ENCODE peak calls at places on chromosomes 16 and 17, in nine cellular contexts. H, T, J, Z, C, D, S, W and I are unnamed samples.

GRCh38 chr17:20218231-20218630 is 209.1 kb downstream of the SPECC1 start:
- DNase-seq in W (no peak), T (no peak), Z (no peak), J (no peak), C (no peak), H (no peak), S (no peak), D (no peak), I (no peak)

GRCh38 chr17:64103751-64104364 is 26.1 kb downstream of the ERN1 start:
- DNase-seq in J (no peak), W (no peak), S (no peak), Z (no peak), C (no peak), D (peak; percentile 58), T (no peak), H (no peak), I (no peak)

GRCh38 chr17:10197721-10198508 is 491 bp downstream of the GAS7 start:
- DNase-seq in C (no peak), J (no peak), S (peak; percentile 68), H (no peak), D (no peak), W (no peak), Z (no peak), T (peak; percentile 54), I (no peak)

GRCh38 chr17:14337596-14338079 is 36.8 kb downstream of the HS3ST3B1 start:
- DNase-seq in J (no peak), S (no peak), W (no peak), T (no peak), D (no peak), Z (no peak), C (no peak), H (no peak), I (no peak)

GRCh38 chr17:17198281-17198680 is 7.9 kb downstream of the PLD6 start:
- DNase-seq in H (no peak), S (no peak), Z (no peak), W (no peak), D (no peak), C (no peak), T (no peak), J (no peak), I (no peak)

GRCh38 chr16:35210681-35211433 is 1751.4 kb downstream of the TP53TG3F start:
- DNase-seq in D (no peak), H (no peak), J (no peak), T (no peak), Z (no peak), W (no peak), S (no peak), C (no peak), I (no peak)

GRCh38 chr16:11045846-11046245 is 101.5 kb downstream of the CLEC16A start:
- DNase-seq in Z (no peak), T (no peak), W (no peak), J (no peak), D (no peak), S (no peak), C (no peak), H (no peak), I (no peak)

GRCh38 chr17:74435775-74436359 is 4.0 kb downstream of the GPRC5C start:
- DNase-seq in S (no peak), C (no peak), J (no peak), T (no peak), W (no peak), H (no peak), Z (no peak), D (no peak), I (no peak)

GRCh38 chr16:56305956-56306565 is 114.8 kb downstream of the GNAO1 start:
- DNase-seq in S (no peak), T (peak; percentile 3), D (no peak), H (no peak), J (no peak), W (no peak), C (no peak), Z (no peak), I (no peak)

GRCh38 chr17:18015603-18016002 is 23.4 kb downstream of the ATPAF2 start:
- DNase-seq in T (no peak), H (no peak), Z (no peak), C (no peak), W (no peak), J (no peak), S (no peak), D (no peak), I (no peak)

GRCh38 chr17:76153202-76153601 is 12.2 kb upstream of the FOXJ1 start:
- DNase-seq in S (no peak), J (no peak), W (no peak), T (peak; percentile 30), Z (no peak), H (no peak), C (no peak), D (no peak), I (no peak)

GRCh38 chr16:10033561-10033960 is 148.7 kb downstream of the GRIN2A start:
- DNase-seq in S (no peak), T (no peak), J (no peak), H (peak; percentile 48), D (no peak), C (no peak), W (no peak), Z (no peak), I (no peak)

GRCh38 chr16:4465977-4466779 is 8.2 kb downstream of the NMRAL1 start:
- DNase-seq in S (no peak), C (no peak), Z (peak; percentile 30), J (peak; percentile 41), H (no peak), D (no peak), T (no peak), W (no peak), I (no peak)

GRCh38 chr17:40857535-40857934 is 9.5 kb downstream of the KRT12 start:
- DNase-seq in C (no peak), Z (no peak), T (no peak), J (no peak), W (peak; percentile 34), S (no peak), H (no peak), D (peak; percentile 81), I (peak; percentile 54)

GRCh38 chr16:8935989-8936388 is 27.7 kb downstream of the USP7 start:
- DNase-seq in W (no peak), H (no peak), J (no peak), D (no peak), Z (peak; percentile 51), C (no peak), T (peak; percentile 77), S (no peak), I (no peak)

GRCh38 chr16:8937803-8938202 is 25.9 kb downstream of the USP7 start:
- DNase-seq in D (no peak), S (no peak), T (no peak), C (no peak), J (no peak), H (no peak), Z (no peak), W (no peak), I (no peak)

GRCh38 chr16:8934601-8935000 is 29.1 kb downstream of the USP7 start:
- DNase-seq in C (no peak), J (no peak), D (no peak), Z (no peak), S (no peak), W (no peak), H (no peak), T (no peak), I (no peak)

GRCh38 chr16:8931864-8932263 is 31.8 kb downstream of the USP7 start:
- DNase-seq in D (peak; percentile 54), Z (peak; percentile 83), S (no peak), J (peak; percentile 51), C (peak; percentile 36), H (no peak), T (peak; percentile 88), W (peak; percentile 48), I (peak; percentile 11)

GRCh38 chr16:8936421-8936820 is 27.3 kb downstream of the USP7 start:
- DNase-seq in Z (peak; percentile 72), W (no peak), S (no peak), C (peak; percentile 59), H (peak; percentile 44), T (peak; percentile 87), D (no peak), J (peak; percentile 59), I (no peak)
- TF ChIP-seq CTCF in Z (peak; percentile 14), W (no peak), S (peak; percentile 57), C (peak; percentile 70), H (peak; percentile 41), T (peak; percentile 71), D (peak; percentile 63), J (peak; percentile 44), I (peak; percentile 47)

GRCh38 chr17:80035937-80036714 is at the start of gene CCDC40:
- DNase-seq in S (peak; percentile 92), C (peak; percentile 91), J (peak; percentile 87), H (peak; percentile 69), Z (peak; percentile 84), D (peak; percentile 72), T (peak; percentile 84), W (peak; percentile 80), I (peak; percentile 42)
- TF ChIP-seq CTCF in S (no peak), C (peak; percentile 8), J (no peak), H (no peak), Z (no peak), D (peak; percentile 6), T (peak; percentile 11), W (no peak), I (no peak)

GRCh38 chr17:57624390-57624789 is 120.7 kb downstream of the CCDC182 start:
- DNase-seq in T (no peak), C (no peak), H (no peak), Z (no peak), J (no peak), S (no peak), W (no peak), D (no peak), I (no peak)

GRCh38 chr17:57622886-57623433 is 122.1 kb downstream of the CCDC182 start:
- DNase-seq in T (no peak), D (peak; percentile 36), Z (no peak), S (no peak), C (no peak), J (no peak), W (no peak), H (no peak), I (no peak)

GRCh38 chr17:57622327-57622885 is 122.7 kb downstream of the CCDC182 start:
- DNase-seq in J (no peak), T (no peak), S (no peak), H (no peak), W (no peak), Z (no peak), C (no peak), D (no peak), I (no peak)

GRCh38 chr17:57625511-57625910 is 119.6 kb downstream of the CCDC182 start:
- DNase-seq in S (no peak), H (no peak), Z (no peak), D (no peak), C (no peak), T (no peak), J (no peak), W (no peak), I (no peak)

GRCh38 chr17:57623620-57624019 is 121.5 kb downstream of the CCDC182 start:
- DNase-seq in T (no peak), H (no peak), W (no peak), D (no peak), J (no peak), Z (no peak), S (no peak), C (no peak), I (no peak)
- TF ChIP-seq CTCF in T (no peak), H (no peak), W (no peak), D (no peak), J (no peak), Z (no peak), S (no peak), C (no peak), I (no peak)

DNA sequence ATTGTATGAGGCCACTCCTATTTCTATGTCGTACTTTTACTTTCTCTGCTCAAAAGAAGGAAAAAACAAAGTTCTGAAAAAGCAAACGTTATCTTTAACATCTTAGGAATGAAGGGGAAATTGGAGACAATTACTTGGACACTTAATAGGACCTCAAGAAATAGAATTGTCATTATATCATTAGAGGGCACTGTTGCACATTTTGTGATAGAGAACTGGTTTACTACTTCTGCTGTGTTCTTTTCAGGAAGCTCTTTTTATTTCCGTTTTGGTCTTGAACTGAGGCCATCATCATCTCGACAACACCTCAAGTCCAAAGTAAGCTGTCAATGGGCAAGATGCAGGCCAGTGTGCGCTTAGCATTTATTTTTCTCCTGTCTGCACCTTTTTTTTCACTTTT is 14.6 kb downstream of the COG4 start:
- DNase-seq in C (no peak), J (no peak), H (no peak), S (no peak), Z (no peak), W (no peak), T (no peak), D (no peak), I (no peak)
- TF ChIP-seq CTCF in C (peak; percentile 18), J (no peak), H (no peak), S (no peak), Z (no peak), W (no peak), T (no peak), D (no peak), I (no peak)